ENCODE peak calls at places on chromosomes 6 and 20, in ten cellular contexts. J, Y, B, F, R, D, P, O, L and I are unnamed samples.

GRCh38 chr6:155417454-155417853 is 38.2 kb downstream of the NOX3 start:
- DNase-seq in J (no peak), Y (no peak), B (no peak), F (no peak), R (no peak), D (peak), P (no peak), O (no peak), L (no peak), I (peak)

GRCh38 chr6:160424256-160424655 is 76.1 kb downstream of the SLC22A3 start:
- DNase-seq in J (no peak), Y (no peak), B (no peak), F (no peak), R (no peak), D (no peak), P (no peak), O (no peak), L (no peak), I (no peak)

GRCh38 chr6:168134399-168135201 is 55.6 kb upstream of the FRMD1 start:
- DNase-seq in J (no peak), Y (no peak), B (no peak), F (no peak), R (no peak), D (no peak), P (peak), O (peak), L (no peak), I (no peak)

GRCh38 chr6:152948150-152948768 is 34.6 kb downstream of the FBXO5 start:
- DNase-seq in J (no peak), Y (no peak), B (peak), F (no peak), R (no peak), D (peak), P (no peak), O (no peak), L (no peak), I (peak)

GRCh38 chr6:5511924-5512323 is 250.6 kb downstream of the FARS2 start:
- DNase-seq in J (peak), Y (no peak), B (no peak), F (no peak), R (no peak), D (peak), P (no peak), O (no peak), L (no peak), I (peak)

GRCh38 chr6:30884521-30885480 is 482 bp downstream of the DDR1 start:
- DNase-seq in J (no peak), Y (peak), B (peak), F (peak), R (no peak), D (peak), P (no peak), O (peak), L (no peak), I (peak)

GRCh38 chr6:41637179-41638001 is 878 bp upstream of the MDFI start:
- DNase-seq in J (no peak), Y (no peak), B (peak), F (no peak), R (no peak), D (no peak), P (no peak), O (peak), L (no peak), I (no peak)

GRCh38 chr6:148713896-148714295 is 32.9 kb upstream of the UST start:
- DNase-seq in J (no peak), Y (no peak), B (no peak), F (no peak), R (no peak), D (no peak), P (no peak), O (no peak), L (no peak), I (no peak)

GRCh38 chr6:134295953-134296553 is 21.9 kb downstream of the SGK1 start:
- DNase-seq in J (peak), Y (no peak), B (peak), F (no peak), R (no peak), D (peak), P (no peak), O (no peak), L (peak), I (peak)

GRCh38 chr20:38873050-38873581 is 53.1 kb upstream of the FAM83D start:
- DNase-seq in J (no peak), Y (peak), B (no peak), F (no peak), R (peak), D (no peak), P (no peak), O (no peak), L (no peak), I (no peak)

GRCh38 chr20:51985013-51985415 is 182.7 kb upstream of the SALL4 start:
- DNase-seq in J (peak), Y (no peak), B (peak), F (no peak), R (no peak), D (peak), P (no peak), O (no peak), L (peak), I (peak)

GRCh38 chr6:3624268-3625136 is 127.0 kb downstream of the PXDC1 start:
- DNase-seq in J (no peak), Y (no peak), B (no peak), F (no peak), R (no peak), D (no peak), P (no peak), O (peak), L (no peak), I (no peak)

GRCh38 chr6:71621918-71622519 is 264.3 kb upstream of the RIMS1 start:
- DNase-seq in J (no peak), Y (no peak), B (peak), F (no peak), R (no peak), D (peak), P (no peak), O (no peak), L (no peak), I (peak)

GRCh38 chr6:160249687-160250086 is 8.9 kb downstream of the SLC22A2 start:
- DNase-seq in J (no peak), Y (no peak), B (no peak), F (no peak), R (no peak), D (no peak), P (no peak), O (no peak), L (no peak), I (no peak)

GRCh38 chr6:79115557-79115956 is 37.5 kb upstream of the PHIP start:
- DNase-seq in J (no peak), Y (no peak), B (no peak), F (no peak), R (no peak), D (no peak), P (no peak), O (no peak), L (no peak), I (no peak)

DNA sequence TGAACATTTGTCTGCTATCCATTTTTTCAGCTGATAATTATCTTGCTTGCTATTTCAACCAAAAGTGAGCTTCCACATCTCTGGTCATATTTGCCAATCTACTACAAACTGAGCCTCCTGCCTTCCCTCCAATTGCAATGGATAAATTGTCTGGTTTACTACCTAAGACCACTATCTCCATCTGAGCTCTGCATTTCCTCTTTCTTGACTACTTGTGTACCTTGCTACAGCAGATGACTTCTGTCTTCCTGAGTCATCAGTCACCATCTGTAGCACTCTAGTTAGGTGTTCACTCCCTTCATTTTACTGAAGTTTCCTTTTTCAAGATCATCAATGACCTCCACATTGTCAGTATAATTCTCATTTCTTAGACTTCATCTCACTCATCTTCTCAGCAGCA is 33.5 kb upstream of the PHIP start:
- DNase-seq in J (no peak), Y (no peak), B (no peak), F (no peak), R (no peak), D (no peak), P (no peak), O (no peak), L (no peak), I (no peak)
- TF ChIP-seq CTCF in J (no peak), Y (no peak), B (no peak), F (no peak), R (no peak), D (no peak), P (no peak), O (no peak), L (no peak), I (no peak)

GRCh38 chr20:3276400-3277015 is 37.5 kb upstream of the SLC4A11 start:
- DNase-seq in J (no peak), Y (no peak), B (peak), F (no peak), R (no peak), D (no peak), P (no peak), O (peak), L (no peak), I (peak)
- TF ChIP-seq CTCF in J (peak), Y (no peak), B (peak), F (peak), R (no peak), D (peak), P (peak), O (peak), L (no peak), I (peak)

GRCh38 chr6:151260191-151260590 is 20.4 kb downstream of the AKAP12 start:
- DNase-seq in J (no peak), Y (no peak), B (no peak), F (no peak), R (no peak), D (no peak), P (no peak), O (no peak), L (no peak), I (no peak)

GRCh38 chr6:151252626-151253025 is 12.9 kb downstream of the AKAP12 start:
- DNase-seq in J (no peak), Y (no peak), B (no peak), F (no peak), R (no peak), D (no peak), P (no peak), O (no peak), L (no peak), I (no peak)

GRCh38 chr6:151255811-151256210 is 16.0 kb downstream of the AKAP12 start:
- DNase-seq in J (no peak), Y (no peak), B (no peak), F (no peak), R (no peak), D (no peak), P (no peak), O (no peak), L (no peak), I (no peak)

GRCh38 chr6:151257984-151258445 is 18.2 kb downstream of the AKAP12 start:
- DNase-seq in J (no peak), Y (no peak), B (no peak), F (no peak), R (no peak), D (peak), P (no peak), O (no peak), L (no peak), I (peak)

GRCh38 chr6:151254451-151255081 is 14.8 kb downstream of the AKAP12 start:
- DNase-seq in J (no peak), Y (no peak), B (peak), F (no peak), R (no peak), D (peak), P (no peak), O (peak), L (no peak), I (peak)
- TF ChIP-seq CTCF in J (no peak), Y (no peak), B (no peak), F (no peak), R (no peak), D (no peak), P (no peak), O (no peak), L (no peak), I (no peak)

GRCh38 chr6:70379473-70380013 is 33.8 kb upstream of the FAM135A start:
- DNase-seq in J (no peak), Y (no peak), B (no peak), F (no peak), R (no peak), D (no peak), P (no peak), O (no peak), L (no peak), I (no peak)

GRCh38 chr6:70375166-70375565 is 38.1 kb upstream of the FAM135A start:
- DNase-seq in J (no peak), Y (no peak), B (no peak), F (no peak), R (no peak), D (peak), P (no peak), O (no peak), L (no peak), I (peak)

GRCh38 chr6:70377372-70377771 is 35.9 kb upstream of the FAM135A start:
- DNase-seq in J (no peak), Y (no peak), B (no peak), F (no peak), R (no peak), D (no peak), P (no peak), O (no peak), L (no peak), I (no peak)

GRCh38 chr6:70376628-70377027 is 36.7 kb upstream of the FAM135A start:
- DNase-seq in J (no peak), Y (no peak), B (no peak), F (no peak), R (no peak), D (no peak), P (no peak), O (no peak), L (no peak), I (no peak)

GRCh38 chr6:70375882-70376281 is 37.4 kb upstream of the FAM135A start:
- DNase-seq in J (no peak), Y (no peak), B (peak), F (no peak), R (no peak), D (no peak), P (no peak), O (peak), L (no peak), I (no peak)
- TF ChIP-seq CTCF in J (no peak), Y (no peak), B (peak), F (no peak), R (no peak), D (peak), P (no peak), O (peak), L (no peak), I (peak)